ENCODE peak calls at places on chromosomes 16 and 17, in ten cellular contexts. One of them, this sample, is unnamed. For H3K4me1, the result is how much of the 10 kb centered on the place peaks cover.

GRCh38 chr17:29597361-29598172 is 4.6 kb downstream of the ANKRD13B start:
- DNase-seq in hepatocyte: no peak
- DNase-seq in Caco-2: no peak
- DNase-seq in heart left ventricle: peak
- DNase-seq in lower lobe of right lung: no peak
- DNase-seq in PC-3: no peak
- DNase-seq in foreskin keratinocyte: no peak
- DNase-seq in cardiac muscle cell: no peak
- DNase-seq in CD4-positive, alpha-beta memory T cell: no peak
- DNase-seq in A549: no peak
- DNase-seq in this sample: peak

GRCh38 chr17:67633751-67634191 is 84.0 kb upstream of the NOL11 start:
- DNase-seq in hepatocyte: no peak
- DNase-seq in Caco-2: no peak
- DNase-seq in heart left ventricle: peak
- DNase-seq in lower lobe of right lung: no peak
- DNase-seq in PC-3: no peak
- DNase-seq in foreskin keratinocyte: no peak
- DNase-seq in cardiac muscle cell: no peak
- DNase-seq in CD4-positive, alpha-beta memory T cell: no peak
- DNase-seq in A549: no peak
- DNase-seq in this sample: no peak

GRCh38 chr17:37079735-37080134 is 131.0 kb downstream of the AATF start:
- DNase-seq in hepatocyte: no peak
- DNase-seq in Caco-2: no peak
- DNase-seq in heart left ventricle: no peak
- DNase-seq in lower lobe of right lung: no peak
- DNase-seq in PC-3: no peak
- DNase-seq in foreskin keratinocyte: no peak
- DNase-seq in cardiac muscle cell: no peak
- DNase-seq in CD4-positive, alpha-beta memory T cell: no peak
- DNase-seq in A549: no peak
- DNase-seq in this sample: no peak

GRCh38 chr17:17001874-17002520 is 30.1 kb upstream of the TNFRSF13B start:
- DNase-seq in hepatocyte: peak
- DNase-seq in Caco-2: peak
- DNase-seq in heart left ventricle: peak
- DNase-seq in lower lobe of right lung: peak
- DNase-seq in PC-3: peak
- DNase-seq in foreskin keratinocyte: peak
- DNase-seq in cardiac muscle cell: peak
- DNase-seq in CD4-positive, alpha-beta memory T cell: peak
- DNase-seq in A549: peak
- DNase-seq in this sample: peak

GRCh38 chr17:3935140-3935542 is 18.9 kb upstream of the P2RX1 start:
- DNase-seq in hepatocyte: peak
- DNase-seq in Caco-2: peak
- DNase-seq in heart left ventricle: peak
- DNase-seq in lower lobe of right lung: peak
- DNase-seq in PC-3: peak
- DNase-seq in foreskin keratinocyte: no peak
- DNase-seq in cardiac muscle cell: peak
- DNase-seq in CD4-positive, alpha-beta memory T cell: no peak
- DNase-seq in A549: peak
- DNase-seq in this sample: peak

GRCh38 chr16:2516391-2517240 is 2.9 kb downstream of the ATP6V0C start:
- DNase-seq in hepatocyte: no peak
- DNase-seq in Caco-2: no peak
- DNase-seq in heart left ventricle: no peak
- DNase-seq in lower lobe of right lung: peak
- DNase-seq in PC-3: no peak
- DNase-seq in foreskin keratinocyte: no peak
- DNase-seq in cardiac muscle cell: no peak
- DNase-seq in CD4-positive, alpha-beta memory T cell: no peak
- DNase-seq in A549: no peak
- DNase-seq in this sample: no peak

GRCh38 chr17:10875411-10875810 is 37.5 kb upstream of the PIRT start:
- DNase-seq in hepatocyte: peak
- DNase-seq in Caco-2: peak
- DNase-seq in heart left ventricle: no peak
- DNase-seq in lower lobe of right lung: no peak
- DNase-seq in PC-3: peak
- DNase-seq in foreskin keratinocyte: no peak
- DNase-seq in cardiac muscle cell: peak
- DNase-seq in CD4-positive, alpha-beta memory T cell: no peak
- DNase-seq in A549: no peak
- DNase-seq in this sample: peak

GRCh38 chr17:43702636-43703035 is 40.9 kb upstream of the MEOX1 start:
- DNase-seq in hepatocyte: no peak
- DNase-seq in Caco-2: peak
- DNase-seq in heart left ventricle: no peak
- DNase-seq in lower lobe of right lung: no peak
- DNase-seq in PC-3: no peak
- DNase-seq in foreskin keratinocyte: no peak
- DNase-seq in cardiac muscle cell: no peak
- DNase-seq in CD4-positive, alpha-beta memory T cell: no peak
- DNase-seq in A549: peak
- DNase-seq in this sample: peak

GRCh38 chr17:6786618-6787017 is 10.6 kb downstream of the FBXO39 start:
- DNase-seq in hepatocyte: no peak
- DNase-seq in Caco-2: no peak
- DNase-seq in heart left ventricle: no peak
- DNase-seq in lower lobe of right lung: no peak
- DNase-seq in PC-3: peak
- DNase-seq in foreskin keratinocyte: peak
- DNase-seq in cardiac muscle cell: no peak
- DNase-seq in CD4-positive, alpha-beta memory T cell: no peak
- DNase-seq in A549: no peak
- DNase-seq in this sample: no peak

GRCh38 chr16:67173808-67174705 is 3.7 kb downstream of the NOL3 start:
- DNase-seq in hepatocyte: peak
- DNase-seq in Caco-2: peak
- DNase-seq in heart left ventricle: peak
- DNase-seq in lower lobe of right lung: peak
- DNase-seq in PC-3: peak
- DNase-seq in foreskin keratinocyte: peak
- DNase-seq in cardiac muscle cell: peak
- DNase-seq in CD4-positive, alpha-beta memory T cell: peak
- DNase-seq in A549: peak
- DNase-seq in this sample: peak

GRCh38 chr17:27424516-27424915 is 31.7 kb upstream of the KSR1 start:
- DNase-seq in hepatocyte: no peak
- DNase-seq in Caco-2: no peak
- DNase-seq in heart left ventricle: no peak
- DNase-seq in lower lobe of right lung: peak
- DNase-seq in PC-3: no peak
- DNase-seq in foreskin keratinocyte: no peak
- DNase-seq in cardiac muscle cell: no peak
- DNase-seq in CD4-positive, alpha-beta memory T cell: no peak
- DNase-seq in A549: no peak
- DNase-seq in this sample: no peak

GRCh38 chr17:9371019-9371418 is 204.6 kb downstream of the STX8 start:
- DNase-seq in hepatocyte: no peak
- DNase-seq in Caco-2: no peak
- DNase-seq in heart left ventricle: no peak
- DNase-seq in lower lobe of right lung: no peak
- DNase-seq in PC-3: peak
- DNase-seq in foreskin keratinocyte: peak
- DNase-seq in cardiac muscle cell: no peak
- DNase-seq in CD4-positive, alpha-beta memory T cell: no peak
- DNase-seq in A549: peak
- DNase-seq in this sample: no peak

GRCh38 chr16:89193576-89194293 is 6.6 kb downstream of the SLC22A31 start:
- DNase-seq in hepatocyte: peak
- DNase-seq in Caco-2: no peak
- DNase-seq in heart left ventricle: peak
- DNase-seq in lower lobe of right lung: peak
- DNase-seq in PC-3: no peak
- DNase-seq in foreskin keratinocyte: no peak
- DNase-seq in cardiac muscle cell: no peak
- DNase-seq in CD4-positive, alpha-beta memory T cell: no peak
- DNase-seq in A549: no peak
- DNase-seq in this sample: peak

GRCh38 chr17:3015890-3016289 is 47.5 kb downstream of the OR1D5 start:
- DNase-seq in hepatocyte: no peak
- DNase-seq in Caco-2: no peak
- DNase-seq in heart left ventricle: no peak
- DNase-seq in lower lobe of right lung: no peak
- DNase-seq in PC-3: peak
- DNase-seq in foreskin keratinocyte: no peak
- DNase-seq in cardiac muscle cell: no peak
- DNase-seq in CD4-positive, alpha-beta memory T cell: no peak
- DNase-seq in A549: no peak
- DNase-seq in this sample: no peak

GRCh38 chr16:70529051-70529777 is 5.6 kb downstream of the SF3B3 start:
- DNase-seq in hepatocyte: peak
- DNase-seq in Caco-2: peak
- DNase-seq in heart left ventricle: no peak
- DNase-seq in lower lobe of right lung: no peak
- DNase-seq in PC-3: peak
- DNase-seq in foreskin keratinocyte: peak
- DNase-seq in cardiac muscle cell: no peak
- DNase-seq in CD4-positive, alpha-beta memory T cell: peak
- DNase-seq in A549: peak
- DNase-seq in this sample: peak

GRCh38 chr16:12057276-12057675 is 80.7 kb downstream of the SNX29 start:
- DNase-seq in hepatocyte: peak
- DNase-seq in Caco-2: no peak
- DNase-seq in heart left ventricle: no peak
- DNase-seq in lower lobe of right lung: peak
- DNase-seq in PC-3: no peak
- DNase-seq in foreskin keratinocyte: no peak
- DNase-seq in cardiac muscle cell: no peak
- DNase-seq in CD4-positive, alpha-beta memory T cell: no peak
- DNase-seq in A549: no peak
- DNase-seq in this sample: peak

GRCh38 chr16:51134269-51134812 is 16.7 kb downstream of the SALL1 start:
- DNase-seq in hepatocyte: no peak
- DNase-seq in Caco-2: no peak
- DNase-seq in heart left ventricle: no peak
- DNase-seq in lower lobe of right lung: no peak
- DNase-seq in PC-3: no peak
- DNase-seq in foreskin keratinocyte: no peak
- DNase-seq in cardiac muscle cell: peak
- DNase-seq in CD4-positive, alpha-beta memory T cell: no peak
- DNase-seq in A549: no peak
- DNase-seq in this sample: peak

GRCh38 chr17:57329380-57330214 is 73.3 kb downstream of the MSI2 start:
- DNase-seq in hepatocyte: no peak
- DNase-seq in Caco-2: no peak
- DNase-seq in heart left ventricle: no peak
- DNase-seq in lower lobe of right lung: no peak
- DNase-seq in PC-3: no peak
- DNase-seq in foreskin keratinocyte: no peak
- DNase-seq in cardiac muscle cell: peak
- DNase-seq in CD4-positive, alpha-beta memory T cell: no peak
- DNase-seq in A549: no peak
- DNase-seq in this sample: no peak

GRCh38 chr17:80752369-80752705 is 207.7 kb downstream of the RPTOR start:
- DNase-seq in hepatocyte: no peak
- DNase-seq in Caco-2: no peak
- DNase-seq in heart left ventricle: no peak
- DNase-seq in lower lobe of right lung: no peak
- DNase-seq in PC-3: no peak
- DNase-seq in foreskin keratinocyte: no peak
- DNase-seq in cardiac muscle cell: no peak
- DNase-seq in CD4-positive, alpha-beta memory T cell: no peak
- DNase-seq in A549: no peak
- DNase-seq in this sample: no peak
- H3K4me1 ChIP-seq in hepatocyte: under half
- H3K4me1 ChIP-seq in Caco-2: under half
- H3K4me1 ChIP-seq in heart left ventricle: under half
- H3K4me1 ChIP-seq in lower lobe of right lung: under half
- H3K4me1 ChIP-seq in PC-3: under half
- H3K4me1 ChIP-seq in foreskin keratinocyte: under half
- H3K4me1 ChIP-seq in cardiac muscle cell: under half
- H3K4me1 ChIP-seq in CD4-positive, alpha-beta memory T cell: under half
- H3K4me1 ChIP-seq in A549: under half
- H3K4me1 ChIP-seq in this sample: under half

GRCh38 chr17:80501739-80502577 is 25.6 kb upstream of the NPTX1 start:
- DNase-seq in hepatocyte: no peak
- DNase-seq in Caco-2: no peak
- DNase-seq in heart left ventricle: no peak
- DNase-seq in lower lobe of right lung: no peak
- DNase-seq in PC-3: no peak
- DNase-seq in foreskin keratinocyte: peak
- DNase-seq in cardiac muscle cell: no peak
- DNase-seq in CD4-positive, alpha-beta memory T cell: no peak
- DNase-seq in A549: peak
- DNase-seq in this sample: no peak
- H3K4me1 ChIP-seq in hepatocyte: under half
- H3K4me1 ChIP-seq in Caco-2: under half
- H3K4me1 ChIP-seq in heart left ventricle: under half
- H3K4me1 ChIP-seq in lower lobe of right lung: under half
- H3K4me1 ChIP-seq in PC-3: under half
- H3K4me1 ChIP-seq in foreskin keratinocyte: under half
- H3K4me1 ChIP-seq in cardiac muscle cell: under half
- H3K4me1 ChIP-seq in CD4-positive, alpha-beta memory T cell: under half
- H3K4me1 ChIP-seq in A549: half or more
- H3K4me1 ChIP-seq in this sample: under half

DNA sequence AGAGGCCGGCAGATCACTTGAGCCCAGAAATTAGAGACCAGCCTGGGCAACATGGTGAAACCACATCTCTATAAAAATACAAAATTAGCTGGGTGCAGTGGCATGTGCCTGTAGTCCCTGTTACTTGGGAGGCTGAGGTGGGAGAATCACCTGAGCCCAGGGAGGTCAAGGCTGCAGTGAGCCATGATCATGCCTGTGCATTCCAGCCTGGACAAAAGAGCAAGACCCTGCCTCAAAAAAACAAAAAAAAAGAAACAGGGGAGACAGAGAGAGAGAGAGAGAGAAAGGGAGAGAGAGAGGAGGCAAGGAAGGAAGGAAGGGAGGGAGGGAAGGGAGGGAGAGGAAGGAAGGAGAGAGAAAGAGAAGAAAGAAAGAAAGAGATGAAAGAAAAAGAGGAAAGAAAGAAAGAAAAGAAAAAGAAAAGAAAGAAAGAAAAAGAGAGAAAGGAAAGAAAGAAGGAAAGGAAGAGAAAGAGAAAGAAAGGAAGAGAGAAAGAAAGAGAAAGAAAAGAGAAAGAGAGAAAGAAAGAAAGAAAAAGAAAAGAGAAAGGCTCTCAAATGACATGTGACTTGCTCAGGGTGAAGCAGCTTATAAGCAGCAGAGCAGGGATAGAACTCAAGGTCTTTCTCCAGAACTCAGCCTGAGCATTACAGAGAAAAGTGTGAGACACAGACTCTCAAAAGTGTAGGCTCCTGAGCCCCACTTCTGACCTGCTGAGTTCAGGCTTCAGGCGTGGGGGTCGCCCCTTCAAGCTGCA is 15.5 kb downstream of the CX3CL1 start:
- DNase-seq in hepatocyte: no peak
- DNase-seq in Caco-2: no peak
- DNase-seq in heart left ventricle: no peak
- DNase-seq in lower lobe of right lung: no peak
- DNase-seq in PC-3: no peak
- DNase-seq in foreskin keratinocyte: no peak
- DNase-seq in cardiac muscle cell: no peak
- DNase-seq in CD4-positive, alpha-beta memory T cell: no peak
- DNase-seq in A549: no peak
- DNase-seq in this sample: no peak
- H3K4me1 ChIP-seq in hepatocyte: under half
- H3K4me1 ChIP-seq in Caco-2: under half
- H3K4me1 ChIP-seq in heart left ventricle: under half
- H3K4me1 ChIP-seq in lower lobe of right lung: under half
- H3K4me1 ChIP-seq in PC-3: under half
- H3K4me1 ChIP-seq in foreskin keratinocyte: under half
- H3K4me1 ChIP-seq in cardiac muscle cell: under half
- H3K4me1 ChIP-seq in CD4-positive, alpha-beta memory T cell: under half
- H3K4me1 ChIP-seq in A549: under half
- H3K4me1 ChIP-seq in this sample: under half

GRCh38 chr17:47650525-47651522 is 1.1 kb downstream of the KPNB1 start:
- DNase-seq in hepatocyte: peak
- DNase-seq in Caco-2: peak
- DNase-seq in heart left ventricle: peak
- DNase-seq in lower lobe of right lung: peak
- DNase-seq in PC-3: peak
- DNase-seq in foreskin keratinocyte: peak
- DNase-seq in cardiac muscle cell: peak
- DNase-seq in CD4-positive, alpha-beta memory T cell: peak
- DNase-seq in A549: peak
- DNase-seq in this sample: peak
- H3K4me1 ChIP-seq in hepatocyte: under half
- H3K4me1 ChIP-seq in Caco-2: under half
- H3K4me1 ChIP-seq in heart left ventricle: under half
- H3K4me1 ChIP-seq in lower lobe of right lung: under half
- H3K4me1 ChIP-seq in PC-3: under half
- H3K4me1 ChIP-seq in foreskin keratinocyte: under half
- H3K4me1 ChIP-seq in cardiac muscle cell: under half
- H3K4me1 ChIP-seq in CD4-positive, alpha-beta memory T cell: half or more
- H3K4me1 ChIP-seq in A549: under half
- H3K4me1 ChIP-seq in this sample: under half